ENCODE peak calls at places on chromosome 2, in five cellular contexts. M is stimulated activated CD4-positive, alpha-beta T cell treated with anti-CD3 and anti-CD28 coated beads, Interleukin-1b, Interleukin-23, amount 100 ng/mL, for 48 hours; W is NCI-H2107; V is lower lobe of right lung; I is cardiac fibroblast. O is an unnamed sample.

GRCh38 chr2:186862869-186863709 is 14.1 kb upstream of the ZSWIM2 start:
- DNase-seq in M (no peak), W (no peak), V (no peak), I (peak; percentile 60), O (peak; percentile 69)

GRCh38 chr2:68912732-68913131 is 40.0 kb downstream of the GKN2 start:
- DNase-seq in M (peak; percentile 52), W (no peak), V (no peak), I (no peak), O (no peak)

GRCh38 chr2:215507836-215508235 is 72.0 kb upstream of the FN1 start:
- DNase-seq in M (no peak), W (no peak), V (no peak), I (no peak), O (no peak)

GRCh38 chr2:17133052-17133671 is 385.1 kb downstream of the RAD51AP2 start:
- DNase-seq in M (no peak), W (no peak), V (no peak), I (no peak), O (no peak)

GRCh38 chr2:146467425-146467824 is 1377.4 kb upstream of the ACVR2A start:
- DNase-seq in M (no peak), W (no peak), V (no peak), I (no peak), O (no peak)

GRCh38 chr2:49621014-49621413 is 466.7 kb upstream of the FSHR start:
- DNase-seq in M (no peak), W (no peak), V (no peak), I (no peak), O (no peak)

GRCh38 chr2:166895243-166895642 is 7.0 kb downstream of the XIRP2 start:
- DNase-seq in M (no peak), W (no peak), V (no peak), I (no peak), O (no peak)

GRCh38 chr2:57479994-57480393 is 566.6 kb upstream of the VRK2 start:
- DNase-seq in M (no peak), W (no peak), V (no peak), I (no peak), O (no peak)

GRCh38 chr2:97761192-97761591 is 47.8 kb downstream of the ZAP70 start:
- DNase-seq in M (peak; percentile 58), W (no peak), V (no peak), I (no peak), O (no peak)

GRCh38 chr2:104862061-104862941 is 8.4 kb downstream of the POU3F3 start:
- DNase-seq in M (no peak), W (no peak), V (no peak), I (no peak), O (no peak)

GRCh38 chr2:194526121-194526520 is 1130.9 kb upstream of the SLC39A10 start:
- DNase-seq in M (no peak), W (no peak), V (no peak), I (no peak), O (no peak)

GRCh38 chr2:241200822-241201395 is 12.4 kb downstream of the ANO7 start:
- DNase-seq in M (no peak), W (no peak), V (no peak), I (no peak), O (no peak)

GRCh38 chr2:28752608-28752984 is 966 bp downstream of the PPP1CB start:
- DNase-seq in M (no peak), W (no peak), V (no peak), I (peak; percentile 19), O (no peak)

GRCh38 chr2:217326238-217327022 is 466.6 kb upstream of the TNP1 start:
- DNase-seq in M (no peak), W (no peak), V (no peak), I (no peak), O (no peak)

GRCh38 chr2:173990970-173991819 is 26.0 kb upstream of the SP3 start:
- DNase-seq in M (no peak), W (no peak), V (no peak), I (peak; percentile 89), O (peak; percentile 67)

O was measured in choroid plexus epithelial cell.